ENCODE peak calls at places on chromosomes 4 and X, in five cellular contexts. A, I, W, J and M are unnamed samples.

GRCh38 chrX:12949205-12949926 is 25.5 kb upstream of the TMSB4X start:
- DNase-seq in W (peak; percentile 45), I (no peak), A (no peak), J (no peak), M (no peak)

GRCh38 chr4:162461952-162462351 is 298.2 kb upstream of the FSTL5 start:
- DNase-seq in W (no peak), I (no peak), A (no peak), J (no peak), M (peak; percentile 15)

GRCh38 chrX:151225843-151226242 is 49.5 kb downstream of the GPR50 start:
- DNase-seq in J (no peak), A (no peak), I (no peak), W (no peak), M (no peak)

GRCh38 chr4:6746721-6747689 is 31.0 kb downstream of the BLOC1S4 start:
- DNase-seq in J (no peak), I (no peak), A (no peak), W (no peak), M (no peak)

GRCh38 chr4:73308286-73308685 is 49.7 kb upstream of the ANKRD17 start:
- DNase-seq in W (no peak), I (no peak), A (no peak), J (peak; percentile 24), M (peak; percentile 54)

GRCh38 chr4:139848043-139848442 is 182.4 kb downstream of the MGST2 start:
- DNase-seq in I (no peak), J (no peak), A (no peak), W (no peak), M (no peak)

GRCh38 chr4:54941994-54942552 is 183.3 kb downstream of the KDR start:
- DNase-seq in A (no peak), J (no peak), I (no peak), W (no peak), M (no peak)

GRCh38 chr4:153452661-153453378 is 13.3 kb upstream of the TMEM131L start:
- DNase-seq in J (peak; percentile 52), I (no peak), A (no peak), W (no peak), M (no peak)

GRCh38 chr4:150699599-150699998 is 117.6 kb downstream of the MAB21L2 start:
- DNase-seq in W (no peak), I (no peak), A (no peak), J (no peak), M (no peak)

GRCh38 chrX:132463411-132463810 is 25.4 kb downstream of the MBNL3 start:
- DNase-seq in W (no peak), A (no peak), I (peak; percentile 39), J (no peak), M (peak; percentile 66)

GRCh38 chrX:96621811-96622210 is 62.8 kb upstream of the DIAPH2 start:
- DNase-seq in I (no peak), W (no peak), J (no peak), A (no peak), M (no peak)

GRCh38 chrX:141839856-141840255 is 1.7 kb downstream of the MAGEC3 start:
- DNase-seq in W (no peak), A (no peak), I (no peak), J (no peak), M (no peak)

GRCh38 chr4:125382995-125383394 is 68.2 kb downstream of the FAT4 start:
- DNase-seq in J (no peak), I (no peak), A (no peak), W (no peak), M (no peak)

GRCh38 chr4:78650106-78651021 is 98.8 kb downstream of the ANXA3 start:
- DNase-seq in I (peak; percentile 40), A (no peak), J (no peak), W (no peak), M (no peak)

GRCh38 chr4:162804323-162804924 is 362.3 kb downstream of the NAF1 start:
- DNase-seq in A (no peak), J (no peak), W (no peak), I (no peak), M (no peak)

GRCh38 chr4:85445058-85445639 is 29.8 kb upstream of the ARHGAP24 start:
- DNase-seq in W (no peak), J (no peak), I (no peak), A (no peak), M (no peak)

GRCh38 chr4:186067757-186068385 is 1.1 kb upstream of the TLR3 start:
- DNase-seq in A (no peak), I (no peak), W (peak; percentile 25), J (peak; percentile 67), M (peak; percentile 62)

GRCh38 chrX:16222123-16222522 is 54.8 kb downstream of the MAGEB17 start:
- DNase-seq in A (no peak), J (no peak), I (no peak), W (no peak), M (no peak)

GRCh38 chr4:2259541-2260267 is 2.2 kb downstream of the MXD4 start:
- DNase-seq in W (no peak), A (no peak), I (no peak), J (no peak), M (no peak)

GRCh38 chr4:137131201-137131600 is 401.1 kb downstream of the PCDH18 start:
- DNase-seq in J (no peak), A (no peak), W (no peak), I (no peak), M (no peak)

GRCh38 chr4:41525129-41525528 is 12.8 kb upstream of the LIMCH1 start:
- DNase-seq in A (peak; percentile 38), I (no peak), W (no peak), J (no peak), M (peak; percentile 82)

GRCh38 chr4:55031158-55031557 is 94.2 kb downstream of the KDR start:
- DNase-seq in W (no peak), A (no peak), I (no peak), J (no peak), M (no peak)

GRCh38 chrX:42944381-42944998 is 166.5 kb upstream of the PPP1R2C start:
- DNase-seq in W (no peak), I (no peak), J (no peak), A (no peak), M (no peak)

GRCh38 chr4:123937612-123938011 is 541.0 kb downstream of the SPRY1 start:
- DNase-seq in J (no peak), I (no peak), A (no peak), W (no peak), M (no peak)

GRCh38 chrX:74925210-74926088 is at the start of gene NEXMIF:
- DNase-seq in W (no peak), J (peak; percentile 6), A (peak; percentile 45), I (no peak), M (peak; percentile 69)

GRCh38 chrX:129462707-129463106 is 60.6 kb downstream of the SMARCA1 start:
- DNase-seq in J (no peak), A (peak; percentile 5), I (no peak), W (no peak), M (no peak)

GRCh38 chrX:121733514-121733913 is 686.1 kb downstream of the GLUD2 start:
- DNase-seq in A (no peak), J (no peak), W (no peak), I (no peak), M (no peak)

GRCh38 chrX:149495573-149496071 is 9.5 kb downstream of the IDS start:
- DNase-seq in I (no peak), J (peak; percentile 44), W (no peak), A (peak; percentile 69), M (no peak)

GRCh38 chrX:38538134-38538533 is 23.2 kb upstream of the TSPAN7 start:
- DNase-seq in W (no peak), A (no peak), I (no peak), J (no peak), M (no peak)

GRCh38 chr4:114108869-114109268 is 129.4 kb upstream of the ARSJ start:
- DNase-seq in J (peak; percentile 0), I (no peak), A (no peak), W (peak; percentile 15), M (peak; percentile 6)

DNA sequence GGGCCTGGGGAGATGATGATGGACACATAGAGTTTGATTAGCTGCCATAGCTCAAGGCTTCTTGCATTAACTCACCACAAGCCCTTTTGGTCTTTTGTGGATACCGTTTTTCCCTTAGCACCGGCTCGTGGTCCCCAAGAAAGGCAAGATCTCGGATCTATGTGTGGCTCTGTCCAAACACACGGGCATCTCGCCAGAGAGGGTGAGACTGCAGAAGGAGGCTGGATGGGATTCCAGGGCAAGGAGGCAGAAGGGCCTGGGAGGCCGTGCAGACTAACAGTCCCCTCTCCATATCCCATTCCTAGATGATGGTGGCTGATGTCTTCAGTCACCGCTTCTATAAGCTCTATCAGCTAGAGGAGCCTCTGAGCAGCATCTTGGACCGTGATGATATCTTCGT is 9.5 kb downstream of the USP11 start:
- DNase-seq in J (no peak), I (no peak), W (no peak), A (no peak), M (no peak)
- TF ChIP-seq JUNB in J (no peak), I (no peak), W (no peak), A (no peak), M (no peak)

GRCh38 chr4:69849969-69850368 is 10.0 kb downstream of the SULT1E1 start:
- DNase-seq in J (no peak), A (no peak), I (no peak), W (no peak), M (no peak)

GRCh38 chr4:69848028-69848427 is 11.9 kb downstream of the SULT1E1 start:
- DNase-seq in J (no peak), A (no peak), W (no peak), I (no peak), M (no peak)

GRCh38 chr4:69843301-69843700 is 16.6 kb downstream of the SULT1E1 start:
- DNase-seq in I (no peak), A (no peak), W (no peak), J (peak; percentile 56), M (no peak)

GRCh38 chr4:69843932-69844331 is 16.0 kb downstream of the SULT1E1 start:
- DNase-seq in W (no peak), I (no peak), J (no peak), A (no peak), M (no peak)

DNA sequence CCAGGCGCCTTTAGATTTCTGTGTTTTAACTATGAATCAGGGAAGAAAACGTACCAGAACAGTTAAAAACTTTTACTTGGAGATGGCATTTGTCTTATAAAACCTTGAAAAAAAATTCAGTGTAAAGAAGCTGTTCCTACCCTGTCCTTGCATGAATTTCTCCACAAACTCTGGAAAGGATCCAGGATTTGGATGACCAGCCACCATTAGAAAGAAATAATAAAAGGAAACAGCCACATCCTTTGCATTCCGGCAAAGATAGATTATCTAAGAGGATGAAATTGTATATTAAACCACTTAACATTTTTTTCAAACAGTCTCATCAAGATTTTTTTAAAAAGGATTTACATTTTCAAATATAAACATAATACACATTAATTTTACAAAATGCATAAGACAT is 10.6 kb downstream of the SULT1E1 start:
- DNase-seq in A (no peak), J (no peak), I (no peak), W (no peak), M (no peak)
- TF ChIP-seq JUNB in A (no peak), J (no peak), I (no peak), W (no peak), M (no peak)

GRCh38 chrX:71996826-71997225 is 86.2 kb downstream of the NHSL2 start:
- DNase-seq in I (no peak), W (no peak), J (no peak), A (no peak), M (peak; percentile 67)
- TF ChIP-seq JUNB in I (no peak), W (no peak), J (no peak), A (no peak), M (no peak)

DNA sequence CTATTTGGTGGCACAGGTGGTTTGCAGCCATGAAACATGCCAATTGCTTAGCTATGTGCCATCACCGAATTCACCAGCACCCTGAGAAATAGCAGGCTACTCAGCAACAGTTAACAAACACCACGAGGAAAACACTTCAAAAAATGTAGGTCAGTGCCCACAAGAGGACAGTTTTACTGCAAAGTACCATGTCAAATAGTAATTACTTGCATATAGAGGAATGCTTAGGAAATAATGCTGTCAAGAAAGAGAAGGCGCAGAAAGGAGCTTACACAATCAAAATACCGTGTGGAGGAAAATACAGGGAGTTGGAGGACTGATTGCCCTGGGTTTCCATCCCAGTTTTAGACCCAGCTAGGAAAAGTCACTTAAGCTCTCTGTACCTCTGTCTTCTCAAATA is 44.3 kb upstream of the IL21 start:
- DNase-seq in W (no peak), I (no peak), J (no peak), A (no peak), M (no peak)
- TF ChIP-seq JUNB in W (no peak), I (no peak), J (no peak), A (no peak), M (no peak)